ENCODE peak calls at places on chromosome 19, in seven cellular contexts. O is PC-3, F is cardiac fibroblast, X is A673, M is kidney epithelial cell, V is fibroblast of lung, K is HFFc6. J is an unnamed sample.

GRCh38 chr19:50269653-50270052 is 59.5 kb downstream of the KCNC3 start:
- DNase-seq in O (no peak), K (no peak), F (no peak), V (no peak), M (no peak), X (no peak), J (no peak)

GRCh38 chr19:35908977-35909683 is 1.0 kb upstream of the TYROBP start:
- DNase-seq in F (no peak), K (no peak), X (no peak), V (no peak), M (no peak), O (no peak), J (no peak)

GRCh38 chr19:2507109-2507508 is 31.2 kb downstream of the GADD45B start:
- DNase-seq in F (peak; percentile 69), O (peak; percentile 89), K (peak; percentile 45), X (peak; percentile 94), M (no peak), V (peak; percentile 81), J (peak; percentile 50)

GRCh38 chr19:2648099-2648498 is 54.4 kb downstream of the GNG7 start:
- DNase-seq in X (no peak), K (no peak), V (no peak), F (no peak), O (no peak), M (no peak), J (no peak)

GRCh38 chr19:56423985-56424353 is 19.8 kb downstream of the ZNF583 start:
- DNase-seq in K (no peak), O (no peak), M (no peak), V (peak; percentile 4), X (no peak), F (no peak), J (no peak)

GRCh38 chr19:33395561-33396550 is 22.3 kb downstream of the CEBPG start:
- DNase-seq in V (peak; percentile 46), F (peak; percentile 76), X (no peak), K (no peak), M (no peak), O (no peak), J (peak; percentile 43)

GRCh38 chr19:13060964-13061927 is 41.4 kb downstream of the LYL1 start:
- DNase-seq in X (peak; percentile 85), F (peak; percentile 81), M (no peak), K (peak; percentile 48), O (peak; percentile 95), V (peak; percentile 71), J (peak; percentile 92)

GRCh38 chr19:42252365-42253244 is 2.3 kb downstream of the ERF start:
- DNase-seq in V (peak; percentile 47), M (no peak), O (no peak), X (peak; percentile 60), F (peak; percentile 50), K (peak; percentile 66), J (no peak)

GRCh38 chr19:8329993-8330392 is 8.7 kb downstream of the RPS28 start:
- DNase-seq in K (no peak), V (no peak), M (no peak), O (no peak), X (no peak), F (no peak), J (no peak)

GRCh38 chr19:3171894-3172679 is 6.5 kb upstream of the S1PR4 start:
- DNase-seq in K (no peak), X (no peak), V (no peak), M (no peak), F (no peak), O (peak; percentile 51), J (no peak)

GRCh38 chr19:18203408-18203862 is 407 bp downstream of the RAB3A start:
- DNase-seq in M (no peak), O (peak; percentile 30), X (peak; percentile 54), V (no peak), K (no peak), F (peak; percentile 20), J (no peak)

GRCh38 chr19:31096930-31097329 is 252.3 kb downstream of the TSHZ3 start:
- DNase-seq in O (no peak), X (no peak), M (no peak), V (peak; percentile 24), K (no peak), F (peak; percentile 38), J (no peak)

GRCh38 chr19:29884466-29884865 is 57.6 kb upstream of the URI1 start:
- DNase-seq in M (no peak), V (no peak), F (no peak), X (no peak), O (no peak), K (no peak), J (no peak)

GRCh38 chr19:10510301-10510802 is 6.9 kb downstream of the S1PR5 start:
- DNase-seq in O (peak; percentile 50), V (no peak), M (no peak), F (no peak), K (no peak), X (peak; percentile 24), J (peak; percentile 63)

GRCh38 chr19:44582581-44583265 is 30.6 kb upstream of the IGSF23 start:
- DNase-seq in V (peak; percentile 28), O (peak; percentile 37), K (peak; percentile 12), M (no peak), X (peak; percentile 66), F (peak; percentile 38), J (peak; percentile 48)

GRCh38 chr19:9865732-9866627 is 30.9 kb downstream of the PIN1 start:
- DNase-seq in V (no peak), K (no peak), F (no peak), X (peak; percentile 83), M (no peak), O (no peak), J (no peak)

GRCh38 chr19:39126593-39127187 is 1.1 kb downstream of the PAK4 start:
- DNase-seq in F (peak; percentile 36), K (no peak), O (peak; percentile 54), X (peak; percentile 64), M (peak; percentile 67), V (peak; percentile 37), J (no peak)

GRCh38 chr19:44576843-44577565 is 36.4 kb upstream of the IGSF23 start:
- DNase-seq in X (peak; percentile 18), K (peak; percentile 9), O (peak; percentile 71), F (peak; percentile 37), M (no peak), V (peak; percentile 40), J (no peak)

GRCh38 chr19:21749090-21749489 is 18.3 kb downstream of the ZNF100 start:
- DNase-seq in X (no peak), V (no peak), M (no peak), F (peak; percentile 8), O (no peak), K (no peak), J (no peak)

GRCh38 chr19:38650911-38651584 is 3.6 kb downstream of the ACTN4 start:
- DNase-seq in K (peak; percentile 68), O (peak; percentile 71), M (no peak), F (peak; percentile 96), V (peak; percentile 94), X (no peak), J (no peak)

GRCh38 chr19:48810151-48810550 is 678 bp downstream of the BCAT2 start:
- DNase-seq in O (no peak), V (no peak), K (no peak), X (no peak), F (no peak), M (no peak), J (no peak)

GRCh38 chr19:48815870-48816501 is 5.2 kb upstream of the BCAT2 start:
- DNase-seq in K (no peak), O (no peak), M (no peak), X (no peak), V (no peak), F (no peak), J (no peak)

GRCh38 chr19:48813123-48813911 is 2.5 kb upstream of the BCAT2 start:
- DNase-seq in M (no peak), K (no peak), X (no peak), V (no peak), F (no peak), O (no peak), J (peak; percentile 30)

GRCh38 chr19:48814895-48815294 is 4.1 kb upstream of the BCAT2 start:
- DNase-seq in K (no peak), V (no peak), F (no peak), M (no peak), O (no peak), X (no peak), J (no peak)

GRCh38 chr19:48812094-48812929 is 1.5 kb upstream of the BCAT2 start:
- DNase-seq in F (peak; percentile 88), V (peak; percentile 80), X (peak; percentile 83), O (peak; percentile 31), M (no peak), K (no peak), J (peak; percentile 83)
- TF ChIP-seq CTCF in F (no peak), V (no peak), X (peak; percentile 9), O (no peak), M (no peak), K (no peak), J (no peak)

GRCh38 chr19:55098716-55099556 is 18.5 kb downstream of the PPP1R12C start:
- DNase-seq in O (no peak), F (no peak), X (no peak), V (no peak), K (no peak), M (no peak), J (peak; percentile 33)

GRCh38 chr19:55097864-55098715 is 19.3 kb downstream of the PPP1R12C start:
- DNase-seq in V (no peak), O (no peak), F (no peak), X (no peak), K (no peak), M (no peak), J (no peak)

GRCh38 chr19:55094456-55095259 is 19.0 kb downstream of the EPS8L1 start:
- DNase-seq in V (no peak), F (no peak), M (no peak), K (no peak), O (no peak), X (no peak), J (peak; percentile 73)

GRCh38 chr19:55095260-55096060 is 19.8 kb downstream of the EPS8L1 start:
- DNase-seq in M (no peak), K (no peak), F (no peak), O (no peak), X (peak; percentile 51), V (no peak), J (peak; percentile 60)

GRCh38 chr19:55096061-55096701 is 20.5 kb downstream of the EPS8L1 start:
- DNase-seq in O (no peak), M (no peak), K (no peak), V (no peak), X (no peak), F (no peak), J (no peak)
- TF ChIP-seq CTCF in O (peak; percentile 29), M (no peak), K (peak; percentile 8), V (no peak), X (no peak), F (no peak), J (no peak)

GRCh38 chr19:4256563-4256962 is 9.7 kb downstream of the YJU2 start:
- DNase-seq in F (no peak), M (no peak), O (no peak), X (peak; percentile 33), V (no peak), K (no peak), J (no peak)
- TF ChIP-seq CTCF in F (peak; percentile 22), M (peak; percentile 16), O (peak; percentile 41), X (peak; percentile 23), V (no peak), K (peak; percentile 41), J (no peak)

DNA sequence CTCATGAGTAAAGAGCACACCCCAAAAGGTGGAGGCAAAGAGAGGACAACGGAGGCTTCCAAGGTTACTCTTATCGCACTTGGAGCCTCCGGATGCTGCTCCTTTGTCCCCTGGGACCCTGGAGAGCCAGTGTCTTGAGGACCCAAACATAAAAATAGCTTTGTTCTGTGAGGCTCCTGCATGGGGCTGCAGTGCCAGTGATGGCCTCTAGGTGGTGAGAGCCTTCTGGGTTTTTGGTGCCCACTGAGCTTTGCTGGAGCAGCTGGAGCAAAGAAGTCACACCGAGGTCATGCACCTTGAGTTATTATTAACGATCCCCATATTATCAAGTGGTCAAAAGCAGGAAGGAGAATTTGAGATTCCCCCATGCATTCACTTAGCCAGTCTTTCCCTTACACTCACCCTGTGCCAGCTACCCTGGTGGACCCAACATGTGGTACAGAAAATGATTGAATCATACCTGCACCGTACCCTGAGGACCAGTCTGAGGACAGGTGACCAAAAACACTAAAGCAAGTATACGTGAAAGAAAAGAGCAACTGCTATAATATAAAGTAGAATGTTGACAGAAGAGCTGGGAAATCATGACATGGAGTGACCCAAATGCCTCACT is 41.5 kb downstream of the ZNF682 start:
- DNase-seq in O (no peak), K (no peak), X (peak; percentile 3), F (no peak), M (no peak), V (no peak), J (peak; percentile 58)
- TF ChIP-seq CTCF in O (peak; percentile 32), K (peak; percentile 70), X (peak; percentile 34), F (peak; percentile 60), M (peak; percentile 25), V (peak; percentile 18), J (peak; percentile 81)